ENCODE peak calls at places on chromosomes 2 and 18, in ten cellular contexts. X, C, T, M, U, O, Z, P, Q and G are unnamed samples.

GRCh38 chr2:42900226-42900744 is 107.9 kb upstream of the HAAO start:
- DNase-seq in M (no peak), C (no peak), O (no peak), T (no peak), Z (no peak), Q (no peak), P (no peak), X (no peak), U (peak; percentile 46), G (no peak)

GRCh38 chr2:204274991-204275390 is 270.3 kb upstream of the PARD3B start:
- DNase-seq in Q (no peak), M (no peak), Z (no peak), P (no peak), C (no peak), U (no peak), O (no peak), X (no peak), T (no peak), G (no peak)

GRCh38 chr2:120161190-120161589 is 62.0 kb downstream of the TMEM185B start:
- DNase-seq in T (no peak), M (no peak), P (no peak), C (no peak), Q (no peak), O (no peak), U (peak; percentile 24), Z (peak; percentile 28), X (no peak), G (no peak)

GRCh38 chr18:3514312-3515216 is 64.6 kb downstream of the TGIF1 start:
- DNase-seq in Z (no peak), Q (no peak), U (no peak), M (no peak), X (no peak), T (no peak), C (no peak), P (no peak), O (no peak), G (no peak)

GRCh38 chr2:29786361-29786760 is 135.0 kb downstream of the ALK start:
- DNase-seq in O (no peak), X (no peak), U (no peak), Z (no peak), M (no peak), T (peak; percentile 9), P (no peak), C (no peak), Q (no peak), G (no peak)

GRCh38 chr2:223055140-223055539 is 3.1 kb downstream of the KCNE4 start:
- DNase-seq in M (no peak), C (no peak), T (no peak), U (peak; percentile 49), Z (peak; percentile 84), O (no peak), Q (no peak), P (peak; percentile 74), X (no peak), G (no peak)

GRCh38 chr2:101251844-101252407 is 760 bp upstream of the CNOT11 start:
- DNase-seq in Z (no peak), T (peak; percentile 87), M (peak; percentile 83), X (no peak), O (peak; percentile 31), U (no peak), C (peak; percentile 82), P (no peak), Q (no peak), G (no peak)

GRCh38 chr2:189659734-189660133 is 1.5 kb upstream of the ASNSD1 start:
- DNase-seq in U (no peak), P (no peak), M (no peak), Z (no peak), Q (no peak), C (no peak), O (no peak), T (no peak), X (no peak), G (no peak)

GRCh38 chr2:183248866-183249567 is 124.8 kb downstream of the NUP35 start:
- DNase-seq in Q (no peak), U (peak; percentile 33), X (no peak), M (peak; percentile 17), O (no peak), C (peak; percentile 55), P (no peak), T (peak; percentile 70), Z (peak; percentile 58), G (peak; percentile 45)

GRCh38 chr2:75497256-75497655 is 63.5 kb downstream of the EVA1A start:
- DNase-seq in M (no peak), Q (no peak), X (no peak), P (no peak), U (no peak), O (no peak), T (no peak), Z (no peak), C (no peak), G (no peak)

GRCh38 chr2:195561205-195562032 is 95.6 kb upstream of the SLC39A10 start:
- DNase-seq in M (peak; percentile 17), O (no peak), Z (peak; percentile 95), T (peak; percentile 87), Q (no peak), X (no peak), U (peak; percentile 95), P (no peak), C (peak; percentile 51), G (peak; percentile 56)

GRCh38 chr18:2303517-2304238 is 267.6 kb downstream of the METTL4 start:
- DNase-seq in Q (no peak), O (no peak), C (peak; percentile 43), T (peak; percentile 70), X (no peak), U (peak; percentile 16), Z (peak; percentile 66), M (no peak), P (no peak), G (no peak)

GRCh38 chr18:6219116-6219717 is 195.5 kb downstream of the L3MBTL4 start:
- DNase-seq in Q (peak; percentile 15), T (no peak), P (no peak), C (no peak), X (no peak), O (peak; percentile 46), U (peak; percentile 49), Z (peak; percentile 69), M (peak; percentile 30), G (peak; percentile 46)
- TF ChIP-seq CTCF in Q (peak; percentile 38), T (no peak), P (no peak), C (no peak), X (peak; percentile 50), O (peak; percentile 77), U (peak; percentile 93), Z (peak; percentile 99), M (peak; percentile 64), G (peak; percentile 57)

GRCh38 chr18:57446322-57446721 is 11.1 kb downstream of the ONECUT2 start:
- DNase-seq in T (peak; percentile 21), P (no peak), X (no peak), U (no peak), M (peak; percentile 53), C (no peak), O (no peak), Q (no peak), Z (no peak), G (peak; percentile 66)
- TF ChIP-seq CTCF in T (peak; percentile 91), P (no peak), X (peak; percentile 33), U (peak; percentile 35), M (peak; percentile 88), C (peak; percentile 49), O (peak; percentile 66), Q (no peak), Z (peak; percentile 37), G (peak; percentile 60)

GRCh38 chr18:62584241-62585120 is 61.7 kb downstream of the ZCCHC2 start:
- DNase-seq in U (peak; percentile 84), X (peak; percentile 84), M (peak; percentile 85), C (peak; percentile 88), T (peak; percentile 77), Z (peak; percentile 91), Q (peak; percentile 75), O (peak; percentile 77), P (peak; percentile 90), G (peak; percentile 84)

GRCh38 chr18:62585274-62586147 is 62.7 kb downstream of the ZCCHC2 start:
- DNase-seq in C (no peak), X (no peak), P (no peak), Q (no peak), U (no peak), Z (no peak), T (no peak), M (no peak), O (no peak), G (no peak)

GRCh38 chr18:62586781-62587487 is 64.1 kb downstream of the ZCCHC2 start:
- DNase-seq in C (no peak), Q (no peak), P (no peak), T (no peak), O (no peak), U (no peak), M (no peak), Z (no peak), X (no peak), G (no peak)

GRCh38 chr18:62587689-62588088 is 64.9 kb downstream of the ZCCHC2 start:
- DNase-seq in P (no peak), U (no peak), Z (no peak), C (no peak), X (no peak), M (no peak), T (no peak), Q (no peak), O (no peak), G (no peak)

DNA sequence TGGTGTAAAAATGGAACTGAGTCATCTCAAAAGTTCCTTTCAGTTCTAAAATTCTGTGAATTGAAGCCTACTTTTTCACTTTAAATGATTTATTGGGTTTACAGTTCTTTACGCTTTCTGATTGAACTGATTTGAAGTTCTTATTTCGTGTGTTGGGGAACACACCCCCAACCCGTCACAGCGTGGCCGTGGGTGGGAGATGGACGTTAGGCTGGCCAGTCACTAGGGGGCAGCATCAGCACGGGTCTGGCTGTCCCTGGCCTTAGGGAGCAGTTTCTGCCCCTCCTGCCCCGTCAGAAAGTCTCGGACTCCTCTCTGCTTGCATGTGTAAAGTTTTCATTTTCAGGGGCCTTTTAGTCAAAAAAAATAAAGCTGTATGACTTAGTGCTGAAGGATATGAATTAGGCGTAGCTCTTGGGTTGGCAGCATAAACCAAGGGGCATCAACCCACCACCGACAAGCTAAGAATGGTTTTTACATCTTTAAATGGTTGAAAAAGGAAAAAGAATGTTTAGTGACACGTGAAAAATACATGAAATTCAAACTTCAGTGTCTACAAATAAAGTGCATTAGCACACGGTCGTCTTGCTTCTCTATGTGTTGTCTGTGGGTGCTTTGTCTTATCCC is 63.4 kb downstream of the ZCCHC2 start:
- DNase-seq in X (peak; percentile 84), O (peak; percentile 71), C (peak; percentile 72), T (peak; percentile 45), U (peak; percentile 65), Z (peak; percentile 75), P (no peak), Q (peak; percentile 78), M (peak; percentile 56), G (peak; percentile 83)
- TF ChIP-seq CTCF in X (peak; percentile 85), O (peak; percentile 92), C (peak; percentile 91), T (peak; percentile 87), U (peak; percentile 90), Z (peak; percentile 97), P (peak; percentile 76), Q (peak; percentile 89), M (peak; percentile 93), G (peak; percentile 76)

DNA sequence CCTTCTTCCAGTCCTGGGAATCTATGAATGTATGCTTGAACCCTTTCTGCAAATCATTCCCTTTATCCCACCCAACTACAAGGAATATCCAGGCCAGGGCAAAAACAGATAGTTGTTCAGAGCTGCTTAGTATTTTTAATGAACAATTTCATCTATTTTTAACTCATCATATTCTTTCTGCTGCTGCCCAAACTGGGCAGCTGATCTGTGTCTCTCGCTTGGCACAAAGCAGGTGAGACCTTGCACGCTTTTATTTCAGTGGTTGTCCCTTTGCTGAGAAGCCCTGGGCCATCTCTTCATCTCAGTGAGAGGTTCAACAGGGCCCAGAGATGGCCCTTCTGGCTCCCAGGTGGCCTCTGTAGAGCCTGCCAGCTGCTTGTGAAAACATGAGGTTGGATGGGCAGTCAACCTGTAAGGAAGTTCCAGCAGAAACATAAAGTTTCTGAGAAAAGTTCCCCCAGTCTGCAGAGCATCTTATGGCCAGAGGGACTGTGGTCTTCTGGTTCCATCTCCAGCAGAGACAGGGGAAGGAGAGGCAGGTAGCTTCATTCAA is 57.5 kb downstream of the MYCN start:
- DNase-seq in C (no peak), O (no peak), Z (no peak), P (no peak), M (no peak), Q (no peak), X (no peak), U (no peak), T (no peak), G (no peak)
- TF ChIP-seq CTCF in C (no peak), O (no peak), Z (no peak), P (no peak), M (no peak), Q (no peak), X (no peak), U (no peak), T (no peak), G (no peak)